ENCODE peak calls at places on chromosome 21, in seven cellular contexts. One of them, this sample, is unnamed.

GRCh38 chr21:45073301-45074047 is 906 bp upstream of the ADARB1 start:
- DNase-seq in HCT116: no peak
- DNase-seq in A549: no peak
- DNase-seq in K562: peak
- DNase-seq in Peyer's patch: no peak
- DNase-seq in prostate gland: peak
- DNase-seq in tibial nerve: no peak
- DNase-seq in this sample: peak

GRCh38 chr21:36699026-36699545 is at the start of gene SIM2:
- DNase-seq in tibial nerve: no peak
- DNase-seq in K562: peak
- DNase-seq in prostate gland: peak
- DNase-seq in A549: no peak
- DNase-seq in HCT116: peak
- DNase-seq in Peyer's patch: no peak
- DNase-seq in this sample: no peak

GRCh38 chr21:44441041-44441400 is 14.3 kb upstream of the LRRC3 start:
- DNase-seq in K562: no peak
- DNase-seq in tibial nerve: no peak
- DNase-seq in prostate gland: no peak
- DNase-seq in HCT116: no peak
- DNase-seq in A549: no peak
- DNase-seq in Peyer's patch: no peak
- DNase-seq in this sample: no peak

GRCh38 chr21:38488640-38489282 is 9.5 kb downstream of the ERG start:
- DNase-seq in K562: no peak
- DNase-seq in tibial nerve: no peak
- DNase-seq in A549: no peak
- DNase-seq in Peyer's patch: no peak
- DNase-seq in prostate gland: no peak
- DNase-seq in HCT116: no peak
- DNase-seq in this sample: no peak

GRCh38 chr21:45095505-45095904 is 21.1 kb downstream of the ADARB1 start:
- DNase-seq in K562: no peak
- DNase-seq in prostate gland: no peak
- DNase-seq in HCT116: no peak
- DNase-seq in Peyer's patch: no peak
- DNase-seq in A549: no peak
- DNase-seq in tibial nerve: no peak
- DNase-seq in this sample: no peak

GRCh38 chr21:18661842-18662241 is 258.3 kb upstream of the TMPRSS15 start:
- DNase-seq in A549: no peak
- DNase-seq in K562: no peak
- DNase-seq in tibial nerve: no peak
- DNase-seq in prostate gland: no peak
- DNase-seq in HCT116: no peak
- DNase-seq in Peyer's patch: no peak
- DNase-seq in this sample: no peak

GRCh38 chr21:24045775-24046215 is 1561.5 kb downstream of the MRPL39 start:
- DNase-seq in tibial nerve: peak
- DNase-seq in HCT116: no peak
- DNase-seq in Peyer's patch: peak
- DNase-seq in prostate gland: peak
- DNase-seq in A549: no peak
- DNase-seq in K562: peak
- DNase-seq in this sample: peak

GRCh38 chr21:23021481-23021880 is 2023.3 kb downstream of the NCAM2 start:
- DNase-seq in Peyer's patch: no peak
- DNase-seq in A549: no peak
- DNase-seq in prostate gland: no peak
- DNase-seq in K562: no peak
- DNase-seq in HCT116: no peak
- DNase-seq in tibial nerve: no peak
- DNase-seq in this sample: peak

GRCh38 chr21:44598031-44598430 is 2.4 kb upstream of the KRTAP10-7 start:
- DNase-seq in Peyer's patch: no peak
- DNase-seq in A549: no peak
- DNase-seq in prostate gland: no peak
- DNase-seq in HCT116: no peak
- DNase-seq in K562: no peak
- DNase-seq in tibial nerve: no peak
- DNase-seq in this sample: no peak

GRCh38 chr21:32256873-32257620 is 21.8 kb downstream of the MIS18A start:
- DNase-seq in HCT116: no peak
- DNase-seq in tibial nerve: peak
- DNase-seq in prostate gland: peak
- DNase-seq in K562: no peak
- DNase-seq in Peyer's patch: no peak
- DNase-seq in A549: peak
- DNase-seq in this sample: peak

GRCh38 chr21:44720170-44720569 is 8.8 kb upstream of the TSPEAR start:
- DNase-seq in K562: no peak
- DNase-seq in tibial nerve: no peak
- DNase-seq in HCT116: no peak
- DNase-seq in Peyer's patch: no peak
- DNase-seq in prostate gland: no peak
- DNase-seq in A549: no peak
- DNase-seq in this sample: no peak

GRCh38 chr21:38769253-38769780 is 36.4 kb upstream of the ETS2 start:
- DNase-seq in prostate gland: no peak
- DNase-seq in Peyer's patch: no peak
- DNase-seq in A549: no peak
- DNase-seq in K562: no peak
- DNase-seq in HCT116: no peak
- DNase-seq in tibial nerve: no peak
- DNase-seq in this sample: no peak

GRCh38 chr21:26842976-26843911 is 2.0 kb downstream of the ADAMTS1 start:
- DNase-seq in A549: no peak
- DNase-seq in prostate gland: peak
- DNase-seq in K562: no peak
- DNase-seq in Peyer's patch: peak
- DNase-seq in tibial nerve: peak
- DNase-seq in HCT116: no peak
- DNase-seq in this sample: peak

GRCh38 chr21:42465008-42465878 is 30.8 kb downstream of the RSPH1 start:
- DNase-seq in tibial nerve: no peak
- DNase-seq in HCT116: no peak
- DNase-seq in Peyer's patch: no peak
- DNase-seq in A549: no peak
- DNase-seq in K562: peak
- DNase-seq in prostate gland: no peak
- DNase-seq in this sample: no peak

GRCh38 chr21:16570856-16571255 is 841.1 kb downstream of the USP25 start:
- DNase-seq in K562: no peak
- DNase-seq in A549: no peak
- DNase-seq in HCT116: no peak
- DNase-seq in tibial nerve: no peak
- DNase-seq in Peyer's patch: no peak
- DNase-seq in prostate gland: no peak
- DNase-seq in this sample: no peak

GRCh38 chr21:37496972-37497371 is 130.4 kb downstream of the DYRK1A start:
- DNase-seq in HCT116: no peak
- DNase-seq in tibial nerve: no peak
- DNase-seq in A549: no peak
- DNase-seq in K562: no peak
- DNase-seq in prostate gland: no peak
- DNase-seq in Peyer's patch: no peak
- DNase-seq in this sample: no peak

DNA sequence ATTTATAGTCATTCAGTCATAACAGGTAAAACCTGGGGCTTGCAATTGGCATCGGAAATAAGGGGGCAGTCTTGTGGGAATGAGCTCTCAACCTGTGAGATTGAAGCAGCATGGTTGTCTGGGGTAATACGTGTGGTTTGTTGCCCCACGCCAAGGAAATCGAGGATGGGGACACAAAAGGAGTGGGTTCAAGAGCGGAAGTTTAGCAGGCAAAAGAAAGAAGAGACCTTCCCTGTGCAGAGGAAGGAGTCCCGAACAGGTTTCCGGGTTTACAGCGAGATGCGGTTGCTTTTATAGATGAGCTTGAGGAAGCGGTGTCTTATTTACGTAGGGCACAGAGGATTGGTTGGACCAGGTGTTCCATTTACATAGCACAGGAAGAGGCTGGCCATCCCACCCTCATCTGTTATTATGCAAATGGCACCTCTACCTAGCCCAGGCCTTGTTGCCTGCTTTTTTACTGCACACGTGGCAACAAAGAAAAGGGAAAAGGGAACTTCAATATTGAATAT is 37.3 kb downstream of the IFNAR1 start:
- DNase-seq in K562: peak
- DNase-seq in prostate gland: peak
- DNase-seq in tibial nerve: no peak
- DNase-seq in A549: no peak
- DNase-seq in HCT116: no peak
- DNase-seq in Peyer's patch: peak
- DNase-seq in this sample: no peak
- TF ChIP-seq POLR2A in K562: peak
- TF ChIP-seq POLR2A in prostate gland: peak
- TF ChIP-seq POLR2A in tibial nerve: peak
- TF ChIP-seq POLR2A in A549: no peak
- TF ChIP-seq POLR2A in HCT116: no peak
- TF ChIP-seq POLR2A in Peyer's patch: peak
- TF ChIP-seq POLR2A in this sample: no peak

GRCh38 chr21:31181089-31181757 is 142.9 kb upstream of the KRTAP19-8 start:
- DNase-seq in prostate gland: no peak
- DNase-seq in K562: no peak
- DNase-seq in HCT116: no peak
- DNase-seq in A549: no peak
- DNase-seq in Peyer's patch: no peak
- DNase-seq in tibial nerve: no peak
- DNase-seq in this sample: no peak
- H3K27ac ChIP-seq in prostate gland: no peak
- H3K27ac ChIP-seq in K562: no peak
- H3K27ac ChIP-seq in HCT116: no peak
- H3K27ac ChIP-seq in A549: no peak
- H3K27ac ChIP-seq in Peyer's patch: no peak
- H3K27ac ChIP-seq in tibial nerve: no peak
- H3K27ac ChIP-seq in this sample: no peak

GRCh38 chr21:41317458-41317857 is 857 bp downstream of the FAM3B start:
- DNase-seq in Peyer's patch: no peak
- DNase-seq in HCT116: no peak
- DNase-seq in tibial nerve: no peak
- DNase-seq in prostate gland: no peak
- DNase-seq in K562: no peak
- DNase-seq in A549: no peak
- DNase-seq in this sample: no peak

GRCh38 chr21:41321211-41321907 is 4.8 kb downstream of the FAM3B start:
- DNase-seq in HCT116: no peak
- DNase-seq in A549: no peak
- DNase-seq in prostate gland: no peak
- DNase-seq in Peyer's patch: peak
- DNase-seq in K562: no peak
- DNase-seq in tibial nerve: no peak
- DNase-seq in this sample: no peak

GRCh38 chr21:41318218-41318617 is 1.6 kb downstream of the FAM3B start:
- DNase-seq in Peyer's patch: no peak
- DNase-seq in K562: no peak
- DNase-seq in HCT116: no peak
- DNase-seq in prostate gland: no peak
- DNase-seq in tibial nerve: no peak
- DNase-seq in A549: no peak
- DNase-seq in this sample: no peak

GRCh38 chr21:41316641-41317392 is at the start of gene FAM3B:
- DNase-seq in tibial nerve: no peak
- DNase-seq in Peyer's patch: no peak
- DNase-seq in HCT116: no peak
- DNase-seq in A549: no peak
- DNase-seq in prostate gland: no peak
- DNase-seq in K562: no peak
- DNase-seq in this sample: no peak

DNA sequence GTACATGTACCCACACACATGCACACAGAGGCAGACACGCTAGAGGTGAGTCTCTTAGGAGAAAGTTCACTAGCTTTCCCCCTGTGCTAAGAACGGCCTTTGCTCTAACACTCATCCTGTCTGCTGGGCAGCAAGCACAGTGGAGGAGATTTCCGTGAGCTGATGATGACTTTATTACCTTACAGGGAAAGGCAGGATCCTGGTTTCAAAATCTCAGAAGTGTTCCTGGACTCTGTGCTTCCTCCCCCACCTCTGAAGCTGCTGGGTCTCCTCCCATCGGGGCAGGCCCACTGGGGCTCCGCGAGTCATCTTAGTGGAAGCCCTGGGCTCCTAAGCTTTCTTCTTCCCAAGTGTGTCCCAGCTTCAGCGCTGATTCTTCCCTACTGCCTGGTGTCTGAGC is 2.7 kb downstream of the FAM3B start:
- DNase-seq in Peyer's patch: no peak
- DNase-seq in prostate gland: no peak
- DNase-seq in K562: no peak
- DNase-seq in HCT116: no peak
- DNase-seq in A549: no peak
- DNase-seq in tibial nerve: no peak
- DNase-seq in this sample: no peak
- TF ChIP-seq POLR2A in Peyer's patch: peak
- TF ChIP-seq POLR2A in prostate gland: no peak
- TF ChIP-seq POLR2A in K562: no peak
- TF ChIP-seq POLR2A in HCT116: no peak
- TF ChIP-seq POLR2A in A549: no peak
- TF ChIP-seq POLR2A in tibial nerve: no peak
- TF ChIP-seq POLR2A in this sample: no peak

GRCh38 chr21:46319192-46319591 is 4.5 kb downstream of the C21orf58 start:
- DNase-seq in Peyer's patch: no peak
- DNase-seq in HCT116: no peak
- DNase-seq in A549: no peak
- DNase-seq in K562: no peak
- DNase-seq in tibial nerve: no peak
- DNase-seq in prostate gland: no peak
- DNase-seq in this sample: no peak

GRCh38 chr21:46318464-46318845 is 5.2 kb downstream of the C21orf58 start:
- DNase-seq in Peyer's patch: no peak
- DNase-seq in prostate gland: no peak
- DNase-seq in tibial nerve: no peak
- DNase-seq in A549: no peak
- DNase-seq in K562: no peak
- DNase-seq in HCT116: no peak
- DNase-seq in this sample: no peak

GRCh38 chr21:46322351-46323226 is 1.1 kb downstream of the C21orf58 start:
- DNase-seq in Peyer's patch: no peak
- DNase-seq in HCT116: no peak
- DNase-seq in prostate gland: no peak
- DNase-seq in A549: no peak
- DNase-seq in K562: peak
- DNase-seq in tibial nerve: no peak
- DNase-seq in this sample: peak

GRCh38 chr21:46317710-46318463 is 5.8 kb downstream of the C21orf58 start:
- DNase-seq in HCT116: no peak
- DNase-seq in tibial nerve: no peak
- DNase-seq in Peyer's patch: no peak
- DNase-seq in A549: no peak
- DNase-seq in prostate gland: no peak
- DNase-seq in K562: no peak
- DNase-seq in this sample: no peak

DNA sequence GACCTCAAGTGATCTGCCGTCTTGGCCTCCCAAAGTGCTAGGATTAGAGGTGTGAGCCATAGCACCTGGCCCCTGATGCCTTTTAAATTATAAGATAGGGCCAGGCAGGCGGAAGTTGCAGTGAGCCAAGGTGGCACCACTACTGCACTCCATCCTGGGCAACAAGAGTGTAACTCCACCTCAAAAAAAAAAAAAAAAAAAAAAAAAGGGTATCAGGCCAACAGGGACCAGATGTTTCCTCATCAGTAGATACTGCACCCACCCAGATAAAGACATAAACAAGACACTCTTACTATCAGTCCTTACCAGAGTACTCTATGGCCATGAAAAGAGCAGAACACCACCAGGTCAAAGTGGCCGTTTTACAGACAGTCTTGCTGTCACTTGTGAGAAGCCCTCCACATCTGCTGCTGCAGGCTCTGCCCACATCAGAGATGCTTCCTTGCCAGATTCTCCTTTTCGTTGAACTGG is 3.3 kb downstream of the C21orf58 start:
- DNase-seq in Peyer's patch: no peak
- DNase-seq in prostate gland: no peak
- DNase-seq in tibial nerve: no peak
- DNase-seq in HCT116: no peak
- DNase-seq in A549: no peak
- DNase-seq in K562: peak
- DNase-seq in this sample: no peak
- H3K27ac ChIP-seq in Peyer's patch: no peak
- H3K27ac ChIP-seq in prostate gland: no peak
- H3K27ac ChIP-seq in tibial nerve: no peak
- H3K27ac ChIP-seq in HCT116: no peak
- H3K27ac ChIP-seq in A549: no peak
- H3K27ac ChIP-seq in K562: peak
- H3K27ac ChIP-seq in this sample: no peak